ENCODE peak calls at places on chromosome X, in ten cellular contexts. E, Y, I, B, X, T, S, N, O and F are unnamed samples.

GRCh38 chrX:51878056-51878455 is 15.4 kb upstream of the MAGED1 start:
- DNase-seq in E (no peak), Y (no peak), I (no peak), B (no peak), X (no peak), T (no peak), S (no peak), N (no peak), O (no peak), F (no peak)

GRCh38 chrX:53050841-53051240 is 2.3 kb downstream of the GPR173 start:
- DNase-seq in E (no peak), Y (no peak), I (no peak), B (no peak), X (no peak), T (no peak), S (no peak), N (no peak), O (no peak), F (no peak)

GRCh38 chrX:6021316-6022091 is 207.2 kb downstream of the NLGN4X start:
- DNase-seq in E (peak), Y (no peak), I (peak), B (peak), X (no peak), T (no peak), S (peak), N (peak), O (peak), F (peak)

GRCh38 chrX:154986826-154987575 is 35.5 kb downstream of the F8 start:
- DNase-seq in E (no peak), Y (no peak), I (peak), B (no peak), X (no peak), T (no peak), S (no peak), N (no peak), O (no peak), F (no peak)

GRCh38 chrX:20414781-20415445 is 148.2 kb upstream of the RPS6KA3 start:
- DNase-seq in E (no peak), Y (no peak), I (no peak), B (peak), X (no peak), T (no peak), S (no peak), N (no peak), O (no peak), F (no peak)

GRCh38 chrX:31981546-31982062 is 909.8 kb upstream of the FTHL17 start:
- DNase-seq in E (no peak), Y (no peak), I (no peak), B (no peak), X (no peak), T (no peak), S (no peak), N (no peak), O (no peak), F (peak)

GRCh38 chrX:136183917-136184316 is 36.6 kb downstream of the FHL1 start:
- DNase-seq in E (no peak), Y (no peak), I (peak), B (no peak), X (no peak), T (no peak), S (no peak), N (no peak), O (no peak), F (no peak)

GRCh38 chrX:45761920-45762319 is 561.2 kb upstream of the DIPK2B start:
- DNase-seq in E (no peak), Y (no peak), I (no peak), B (no peak), X (no peak), T (no peak), S (no peak), N (no peak), O (no peak), F (no peak)

GRCh38 chrX:5644786-5645185 is 583.9 kb downstream of the NLGN4X start:
- DNase-seq in E (no peak), Y (no peak), I (no peak), B (no peak), X (no peak), T (no peak), S (no peak), N (no peak), O (no peak), F (peak)